ENCODE peak calls at places on chromosome 22, in nine cellular contexts. One of them, this sample, is unnamed. For H3K4me1 and H3K27me3, the result is how much of the 10 kb centered on the place peaks cover.

GRCh38 chr22:18103527-18104269 is 6.9 kb upstream of the TUBA8 start:
- DNase-seq in fibroblast of lung: no peak
- DNase-seq in naive thymus-derived CD4-positive, alpha-beta T cell: no peak
- DNase-seq in small intestine: no peak
- DNase-seq in upper lobe of right lung: no peak
- DNase-seq in psoas muscle: no peak
- DNase-seq in hepatocyte: no peak
- DNase-seq in thoracic aorta: no peak
- DNase-seq in adrenal gland: no peak
- DNase-seq in this sample: no peak

GRCh38 chr22:30868663-30869385 is 99.8 kb downstream of the MORC2 start:
- DNase-seq in naive thymus-derived CD4-positive, alpha-beta T cell: no peak
- DNase-seq in small intestine: no peak
- DNase-seq in psoas muscle: peak
- DNase-seq in thoracic aorta: no peak
- DNase-seq in adrenal gland: no peak
- DNase-seq in upper lobe of right lung: peak
- DNase-seq in hepatocyte: peak
- DNase-seq in fibroblast of lung: peak
- DNase-seq in this sample: no peak

GRCh38 chr22:27842236-27842993 is 40.9 kb upstream of the MN1 start:
- DNase-seq in psoas muscle: no peak
- DNase-seq in thoracic aorta: no peak
- DNase-seq in upper lobe of right lung: no peak
- DNase-seq in small intestine: no peak
- DNase-seq in naive thymus-derived CD4-positive, alpha-beta T cell: no peak
- DNase-seq in hepatocyte: no peak
- DNase-seq in adrenal gland: no peak
- DNase-seq in fibroblast of lung: no peak
- DNase-seq in this sample: no peak

GRCh38 chr22:32842486-32842885 is 41.0 kb downstream of the TIMP3 start:
- DNase-seq in psoas muscle: no peak
- DNase-seq in adrenal gland: no peak
- DNase-seq in upper lobe of right lung: no peak
- DNase-seq in small intestine: no peak
- DNase-seq in hepatocyte: no peak
- DNase-seq in fibroblast of lung: no peak
- DNase-seq in thoracic aorta: no peak
- DNase-seq in naive thymus-derived CD4-positive, alpha-beta T cell: no peak
- DNase-seq in this sample: no peak

GRCh38 chr22:40212126-40212525 is 34.4 kb downstream of the TNRC6B start:
- DNase-seq in fibroblast of lung: peak
- DNase-seq in psoas muscle: no peak
- DNase-seq in naive thymus-derived CD4-positive, alpha-beta T cell: no peak
- DNase-seq in small intestine: peak
- DNase-seq in upper lobe of right lung: no peak
- DNase-seq in adrenal gland: no peak
- DNase-seq in thoracic aorta: no peak
- DNase-seq in hepatocyte: no peak
- DNase-seq in this sample: no peak

GRCh38 chr22:38305481-38306448 is 11.5 kb downstream of the CSNK1E start:
- DNase-seq in hepatocyte: peak
- DNase-seq in adrenal gland: no peak
- DNase-seq in fibroblast of lung: peak
- DNase-seq in thoracic aorta: no peak
- DNase-seq in small intestine: peak
- DNase-seq in naive thymus-derived CD4-positive, alpha-beta T cell: no peak
- DNase-seq in upper lobe of right lung: no peak
- DNase-seq in psoas muscle: no peak
- DNase-seq in this sample: peak

GRCh38 chr22:20881231-20881630 is 22.4 kb downstream of the SNAP29 start:
- DNase-seq in adrenal gland: no peak
- DNase-seq in psoas muscle: no peak
- DNase-seq in naive thymus-derived CD4-positive, alpha-beta T cell: no peak
- DNase-seq in upper lobe of right lung: no peak
- DNase-seq in small intestine: no peak
- DNase-seq in hepatocyte: no peak
- DNase-seq in fibroblast of lung: no peak
- DNase-seq in thoracic aorta: no peak
- DNase-seq in this sample: no peak

GRCh38 chr22:17117890-17118289 is 3.3 kb downstream of the TMEM121B start:
- DNase-seq in upper lobe of right lung: no peak
- DNase-seq in thoracic aorta: no peak
- DNase-seq in adrenal gland: no peak
- DNase-seq in small intestine: no peak
- DNase-seq in naive thymus-derived CD4-positive, alpha-beta T cell: no peak
- DNase-seq in psoas muscle: no peak
- DNase-seq in hepatocyte: no peak
- DNase-seq in fibroblast of lung: no peak
- DNase-seq in this sample: no peak

GRCh38 chr22:39083212-39084165 is 6.4 kb downstream of the APOBEC3G start:
- DNase-seq in upper lobe of right lung: no peak
- DNase-seq in psoas muscle: peak
- DNase-seq in fibroblast of lung: no peak
- DNase-seq in adrenal gland: no peak
- DNase-seq in naive thymus-derived CD4-positive, alpha-beta T cell: no peak
- DNase-seq in hepatocyte: no peak
- DNase-seq in thoracic aorta: no peak
- DNase-seq in small intestine: no peak
- DNase-seq in this sample: no peak

GRCh38 chr22:38315801-38316339 is 1.4 kb downstream of the CSNK1E start:
- DNase-seq in psoas muscle: no peak
- DNase-seq in adrenal gland: no peak
- DNase-seq in thoracic aorta: no peak
- DNase-seq in upper lobe of right lung: no peak
- DNase-seq in fibroblast of lung: peak
- DNase-seq in naive thymus-derived CD4-positive, alpha-beta T cell: no peak
- DNase-seq in hepatocyte: peak
- DNase-seq in small intestine: peak
- DNase-seq in this sample: peak

GRCh38 chr22:31346255-31346732 is at the start of gene PATZ1:
- DNase-seq in psoas muscle: peak
- DNase-seq in fibroblast of lung: peak
- DNase-seq in naive thymus-derived CD4-positive, alpha-beta T cell: no peak
- DNase-seq in small intestine: peak
- DNase-seq in thoracic aorta: no peak
- DNase-seq in upper lobe of right lung: peak
- DNase-seq in adrenal gland: peak
- DNase-seq in hepatocyte: peak
- DNase-seq in this sample: peak

GRCh38 chr22:30857791-30858190 is 110.8 kb downstream of the MORC2 start:
- DNase-seq in hepatocyte: no peak
- DNase-seq in thoracic aorta: no peak
- DNase-seq in naive thymus-derived CD4-positive, alpha-beta T cell: no peak
- DNase-seq in fibroblast of lung: no peak
- DNase-seq in adrenal gland: no peak
- DNase-seq in upper lobe of right lung: no peak
- DNase-seq in small intestine: no peak
- DNase-seq in psoas muscle: no peak
- DNase-seq in this sample: no peak

GRCh38 chr22:20400606-20401375 is 6.8 kb downstream of the ZNF74 start:
- DNase-seq in small intestine: no peak
- DNase-seq in adrenal gland: no peak
- DNase-seq in thoracic aorta: no peak
- DNase-seq in upper lobe of right lung: no peak
- DNase-seq in psoas muscle: no peak
- DNase-seq in fibroblast of lung: no peak
- DNase-seq in naive thymus-derived CD4-positive, alpha-beta T cell: no peak
- DNase-seq in hepatocyte: no peak
- DNase-seq in this sample: no peak

GRCh38 chr22:37848587-37849088 is 581 bp upstream of the EIF3L start:
- DNase-seq in small intestine: no peak
- DNase-seq in thoracic aorta: no peak
- DNase-seq in hepatocyte: no peak
- DNase-seq in psoas muscle: no peak
- DNase-seq in fibroblast of lung: peak
- DNase-seq in naive thymus-derived CD4-positive, alpha-beta T cell: no peak
- DNase-seq in adrenal gland: no peak
- DNase-seq in upper lobe of right lung: no peak
- DNase-seq in this sample: no peak

GRCh38 chr22:39275814-39276443 is 31.1 kb upstream of the PDGFB start:
- DNase-seq in thoracic aorta: no peak
- DNase-seq in hepatocyte: no peak
- DNase-seq in fibroblast of lung: no peak
- DNase-seq in adrenal gland: no peak
- DNase-seq in psoas muscle: no peak
- DNase-seq in naive thymus-derived CD4-positive, alpha-beta T cell: no peak
- DNase-seq in upper lobe of right lung: no peak
- DNase-seq in small intestine: no peak
- DNase-seq in this sample: no peak

DNA sequence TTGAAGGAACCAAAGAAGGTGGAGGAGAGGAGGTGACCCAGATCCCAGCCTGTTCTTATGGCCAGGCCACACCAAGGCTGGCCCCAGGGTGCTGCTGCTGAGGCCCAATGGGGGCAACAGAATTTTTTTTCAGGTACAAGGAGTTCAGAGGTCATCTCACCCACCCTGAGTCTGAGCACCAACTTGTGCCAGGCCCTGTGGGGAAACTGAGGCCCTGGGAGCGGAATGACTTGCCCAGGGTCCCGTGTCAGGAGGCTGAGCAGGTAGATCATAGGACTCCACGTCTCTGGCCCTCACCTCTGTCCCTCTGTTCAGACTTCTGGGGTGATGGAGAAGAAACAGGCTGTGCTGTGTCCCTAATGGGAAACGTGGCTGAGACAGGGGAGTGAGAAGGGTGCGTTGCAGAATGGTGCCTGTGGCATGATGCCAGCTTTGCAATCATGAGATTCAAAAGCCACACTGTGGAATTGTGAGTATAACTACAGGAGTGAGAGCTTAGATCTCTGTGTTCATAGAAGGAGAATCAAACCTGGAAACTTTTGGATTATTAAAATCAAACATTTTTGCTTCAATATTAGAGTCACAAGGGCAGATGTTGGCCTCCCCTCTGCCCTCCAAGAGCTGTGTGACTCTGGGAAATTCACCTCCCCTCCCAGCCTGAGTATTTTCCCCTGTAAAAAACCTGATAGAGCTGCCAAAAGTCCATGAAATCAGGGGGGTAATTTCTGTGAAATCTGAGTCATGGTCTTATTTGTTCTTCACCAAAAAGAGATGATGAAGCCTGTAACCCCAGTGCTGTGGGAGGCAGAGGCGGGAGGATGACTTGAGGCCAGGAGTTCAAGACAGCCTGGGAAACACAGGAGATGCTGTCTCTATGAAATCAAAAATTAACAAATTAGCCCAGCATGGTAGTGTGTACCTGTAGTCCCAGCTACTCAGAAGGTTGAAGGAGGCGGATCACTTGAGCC is 874 bp downstream of the APOL1 start:
- DNase-seq in psoas muscle: no peak
- DNase-seq in naive thymus-derived CD4-positive, alpha-beta T cell: peak
- DNase-seq in small intestine: peak
- DNase-seq in thoracic aorta: no peak
- DNase-seq in adrenal gland: no peak
- DNase-seq in fibroblast of lung: peak
- DNase-seq in hepatocyte: no peak
- DNase-seq in upper lobe of right lung: no peak
- DNase-seq in this sample: no peak
- H3K4me3 ChIP-seq in psoas muscle: peak
- H3K4me3 ChIP-seq in naive thymus-derived CD4-positive, alpha-beta T cell: peak
- H3K4me3 ChIP-seq in small intestine: peak
- H3K4me3 ChIP-seq in thoracic aorta: peak
- H3K4me3 ChIP-seq in adrenal gland: peak
- H3K4me3 ChIP-seq in fibroblast of lung: peak
- H3K4me3 ChIP-seq in hepatocyte: no peak
- H3K4me3 ChIP-seq in upper lobe of right lung: peak
- H3K4me3 ChIP-seq in this sample: peak

GRCh38 chr22:50469377-50470305 is 5.2 kb downstream of the SBF1 start:
- DNase-seq in naive thymus-derived CD4-positive, alpha-beta T cell: peak
- DNase-seq in hepatocyte: peak
- DNase-seq in adrenal gland: no peak
- DNase-seq in fibroblast of lung: peak
- DNase-seq in small intestine: peak
- DNase-seq in psoas muscle: peak
- DNase-seq in upper lobe of right lung: peak
- DNase-seq in thoracic aorta: no peak
- DNase-seq in this sample: peak

GRCh38 chr22:50470491-50470890 is 4.3 kb downstream of the SBF1 start:
- DNase-seq in naive thymus-derived CD4-positive, alpha-beta T cell: no peak
- DNase-seq in adrenal gland: no peak
- DNase-seq in fibroblast of lung: no peak
- DNase-seq in upper lobe of right lung: no peak
- DNase-seq in hepatocyte: no peak
- DNase-seq in thoracic aorta: no peak
- DNase-seq in small intestine: peak
- DNase-seq in psoas muscle: no peak
- DNase-seq in this sample: peak

GRCh38 chr22:50473088-50473487 is 1.7 kb downstream of the SBF1 start:
- DNase-seq in naive thymus-derived CD4-positive, alpha-beta T cell: no peak
- DNase-seq in thoracic aorta: no peak
- DNase-seq in adrenal gland: no peak
- DNase-seq in fibroblast of lung: no peak
- DNase-seq in psoas muscle: no peak
- DNase-seq in hepatocyte: no peak
- DNase-seq in upper lobe of right lung: no peak
- DNase-seq in small intestine: peak
- DNase-seq in this sample: peak

GRCh38 chr22:50471962-50472361 is 2.9 kb downstream of the SBF1 start:
- DNase-seq in hepatocyte: no peak
- DNase-seq in adrenal gland: no peak
- DNase-seq in upper lobe of right lung: no peak
- DNase-seq in small intestine: no peak
- DNase-seq in thoracic aorta: no peak
- DNase-seq in fibroblast of lung: no peak
- DNase-seq in psoas muscle: no peak
- DNase-seq in naive thymus-derived CD4-positive, alpha-beta T cell: no peak
- DNase-seq in this sample: no peak

GRCh38 chr22:50471197-50471847 is 3.5 kb downstream of the SBF1 start:
- DNase-seq in upper lobe of right lung: no peak
- DNase-seq in psoas muscle: no peak
- DNase-seq in hepatocyte: no peak
- DNase-seq in naive thymus-derived CD4-positive, alpha-beta T cell: no peak
- DNase-seq in small intestine: no peak
- DNase-seq in fibroblast of lung: no peak
- DNase-seq in thoracic aorta: no peak
- DNase-seq in adrenal gland: no peak
- DNase-seq in this sample: no peak
- H3K4me1 ChIP-seq in upper lobe of right lung: half or more
- H3K4me1 ChIP-seq in psoas muscle: half or more
- H3K4me1 ChIP-seq in hepatocyte: under half
- H3K4me1 ChIP-seq in naive thymus-derived CD4-positive, alpha-beta T cell: half or more
- H3K4me1 ChIP-seq in small intestine: under half
- H3K4me1 ChIP-seq in fibroblast of lung: under half
- H3K4me1 ChIP-seq in thoracic aorta: half or more
- H3K4me1 ChIP-seq in adrenal gland: half or more
- H3K4me1 ChIP-seq in this sample: half or more

GRCh38 chr22:44359496-44360110 is 46.9 kb upstream of the SHISAL1 start:
- DNase-seq in upper lobe of right lung: peak
- DNase-seq in thoracic aorta: no peak
- DNase-seq in psoas muscle: peak
- DNase-seq in adrenal gland: no peak
- DNase-seq in naive thymus-derived CD4-positive, alpha-beta T cell: no peak
- DNase-seq in fibroblast of lung: no peak
- DNase-seq in small intestine: no peak
- DNase-seq in hepatocyte: no peak
- DNase-seq in this sample: no peak
- H3K27me3 ChIP-seq in upper lobe of right lung: under half
- H3K27me3 ChIP-seq in thoracic aorta: under half
- H3K27me3 ChIP-seq in psoas muscle: under half
- H3K27me3 ChIP-seq in adrenal gland: under half
- H3K27me3 ChIP-seq in naive thymus-derived CD4-positive, alpha-beta T cell: under half
- H3K27me3 ChIP-seq in fibroblast of lung: under half
- H3K27me3 ChIP-seq in small intestine: under half
- H3K27me3 ChIP-seq in hepatocyte: under half
- H3K27me3 ChIP-seq in this sample: under half

GRCh38 chr22:50189849-50190181 is 4.1 kb downstream of the TRABD start:
- DNase-seq in hepatocyte: no peak
- DNase-seq in upper lobe of right lung: no peak
- DNase-seq in naive thymus-derived CD4-positive, alpha-beta T cell: no peak
- DNase-seq in small intestine: no peak
- DNase-seq in fibroblast of lung: peak
- DNase-seq in psoas muscle: no peak
- DNase-seq in thoracic aorta: no peak
- DNase-seq in adrenal gland: no peak
- DNase-seq in this sample: no peak
- H3K4me3 ChIP-seq in hepatocyte: no peak
- H3K4me3 ChIP-seq in upper lobe of right lung: peak
- H3K4me3 ChIP-seq in naive thymus-derived CD4-positive, alpha-beta T cell: peak
- H3K4me3 ChIP-seq in small intestine: no peak
- H3K4me3 ChIP-seq in fibroblast of lung: no peak
- H3K4me3 ChIP-seq in psoas muscle: peak
- H3K4me3 ChIP-seq in thoracic aorta: peak
- H3K4me3 ChIP-seq in adrenal gland: no peak
- H3K4me3 ChIP-seq in this sample: peak

This sample was measured in CD4-positive, CD25-positive, alpha-beta regulatory T cell.